ENCODE peak calls at places on chromosomes 2 and 18, in four cellular contexts. F, L, H and S are unnamed samples. For H3K4me1 and H3K27me3, the result is how much of the 10 kb centered on the place peaks cover.

GRCh38 chr2:239597216-239597615 is 196.4 kb upstream of the HDAC4 start:
- DNase-seq in F (no peak), H (no peak), L (no peak), S (no peak)

GRCh38 chr2:128635361-128635900 is 316.8 kb upstream of the HS6ST1 start:
- DNase-seq in F (no peak), L (no peak), H (no peak), S (no peak)

GRCh38 chr2:202104286-202104870 is 31.3 kb downstream of the KIAA2012 start:
- DNase-seq in L (peak), H (peak), F (peak), S (no peak)

GRCh38 chr2:44786818-44787214 is 154.7 kb upstream of the SIX3 start:
- DNase-seq in H (no peak), L (no peak), F (no peak), S (no peak)

GRCh38 chr2:39568561-39569006 is 97.1 kb upstream of the TMEM178A start:
- DNase-seq in F (no peak), H (no peak), L (peak), S (no peak)

GRCh38 chr18:39571511-39571910 is 2005.9 kb upstream of the CELF4 start:
- DNase-seq in F (no peak), L (peak), H (peak), S (no peak)

GRCh38 chr18:32366586-32367538 is 103.8 kb downstream of the GAREM1 start:
- DNase-seq in H (no peak), L (peak), F (no peak), S (no peak)

GRCh38 chr18:10518595-10519273 is 7.1 kb upstream of the NAPG start:
- DNase-seq in L (peak), H (peak), F (no peak), S (no peak)

GRCh38 chr2:96541326-96541725 is 4.8 kb downstream of the ARID5A start:
- DNase-seq in L (no peak), H (no peak), F (no peak), S (no peak)

GRCh38 chr18:62634991-62635630 is 80.2 kb upstream of the PHLPP1 start:
- DNase-seq in H (no peak), F (no peak), L (no peak), S (peak)

GRCh38 chr2:27356056-27356381 is 545 bp downstream of the GTF3C2 start:
- DNase-seq in F (no peak), H (peak), L (peak), S (no peak)

GRCh38 chr2:31282634-31283033 is 48.7 kb downstream of the EHD3 start:
- DNase-seq in H (no peak), F (no peak), L (no peak), S (no peak)

GRCh38 chr18:31396796-31397195 is 20.2 kb downstream of the DSG4 start:
- DNase-seq in L (no peak), H (no peak), F (no peak), S (no peak)

GRCh38 chr2:44930274-44930826 is 11.2 kb upstream of the SIX3 start:
- DNase-seq in L (no peak), F (no peak), H (no peak), S (no peak)

GRCh38 chr18:36630917-36631316 is 197.9 kb downstream of the TPGS2 start:
- DNase-seq in L (no peak), F (no peak), H (no peak), S (no peak)

GRCh38 chr18:8455661-8456614 is 153.3 kb upstream of the RAB12 start:
- DNase-seq in L (no peak), H (no peak), F (no peak), S (no peak)

GRCh38 chr18:22473366-22473765 is 55.7 kb upstream of the CTAGE1 start:
- DNase-seq in L (no peak), H (no peak), F (no peak), S (no peak)

GRCh38 chr2:85185431-85185940 is 52.3 kb downstream of the TCF7L1 start:
- DNase-seq in F (no peak), H (no peak), L (no peak), S (no peak)

GRCh38 chr2:177064417-177064816 is 148.2 kb upstream of the HNRNPA3 start:
- DNase-seq in H (no peak), L (no peak), F (no peak), S (no peak)

GRCh38 chr2:10400978-10401951 is 46.9 kb downstream of the ODC1 start:
- DNase-seq in H (no peak), L (no peak), F (no peak), S (no peak)

GRCh38 chr2:10400002-10400401 is 48.1 kb downstream of the ODC1 start:
- DNase-seq in F (no peak), H (no peak), L (no peak), S (no peak)

GRCh38 chr2:10399358-10399757 is 48.8 kb downstream of the ODC1 start:
- DNase-seq in F (no peak), L (no peak), H (no peak), S (no peak)

GRCh38 chr2:10398496-10398895 is 49.6 kb downstream of the ODC1 start:
- DNase-seq in F (no peak), H (no peak), L (no peak), S (no peak)

DNA sequence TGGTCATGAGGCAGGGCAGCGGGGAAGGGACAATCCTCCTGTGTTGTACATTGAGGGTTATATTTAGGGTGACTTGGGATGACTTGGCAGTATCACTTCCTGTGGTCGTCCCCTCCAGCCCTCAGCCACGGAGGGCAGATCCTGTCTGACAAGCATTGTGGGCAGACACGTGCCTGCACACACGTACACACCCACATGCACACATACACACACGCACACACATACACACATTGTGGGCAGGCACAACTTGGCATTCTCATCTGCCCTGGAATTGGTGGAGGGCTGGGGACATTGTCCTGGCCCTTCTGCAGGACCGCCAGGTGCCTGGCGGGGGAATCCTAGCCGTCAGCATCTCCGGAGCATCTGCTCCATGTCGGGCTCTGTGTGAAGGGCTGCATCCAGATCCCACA is 47.6 kb downstream of the ODC1 start:
- DNase-seq in L (no peak), F (no peak), H (no peak), S (no peak)
- H3K4me1 ChIP-seq in L (under half), F (under half), H (under half), S (under half)

GRCh38 chr2:151632993-151633592 is 101.2 kb downstream of the NEB start:
- DNase-seq in F (peak), H (peak), L (peak), S (no peak)
- TF ChIP-seq CTCF in F (peak), H (peak), L (no peak), S (peak)

DNA sequence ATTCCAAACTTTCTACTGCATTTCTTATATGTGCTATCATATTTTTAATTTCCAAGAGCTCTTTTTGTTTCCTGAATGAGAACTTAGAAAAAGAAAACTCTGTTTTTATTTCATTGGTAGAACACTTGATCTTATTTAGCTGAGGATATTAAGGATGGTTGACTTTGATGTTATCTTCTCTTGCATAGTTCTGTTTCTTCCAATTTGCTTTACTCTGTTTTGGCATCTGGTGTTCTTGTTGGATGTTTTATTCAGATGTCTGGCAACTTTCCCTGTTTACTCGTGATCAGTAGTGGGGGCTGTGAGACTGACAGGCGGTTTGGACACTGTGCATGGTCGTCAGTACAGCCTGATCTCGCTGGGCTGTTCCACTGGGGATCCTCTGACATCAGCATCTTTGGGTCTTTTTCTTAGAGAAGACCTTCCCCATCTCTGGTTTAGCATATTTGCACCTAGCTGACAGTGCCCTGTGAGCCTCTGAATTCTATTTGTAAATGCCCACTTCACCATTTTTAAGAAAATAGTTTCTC is 100.1 kb downstream of the TSN start:
- DNase-seq in F (no peak), H (no peak), L (no peak), S (no peak)
- H3K27me3 ChIP-seq in F (under half), H (under half), L (under half), S (under half)

DNA sequence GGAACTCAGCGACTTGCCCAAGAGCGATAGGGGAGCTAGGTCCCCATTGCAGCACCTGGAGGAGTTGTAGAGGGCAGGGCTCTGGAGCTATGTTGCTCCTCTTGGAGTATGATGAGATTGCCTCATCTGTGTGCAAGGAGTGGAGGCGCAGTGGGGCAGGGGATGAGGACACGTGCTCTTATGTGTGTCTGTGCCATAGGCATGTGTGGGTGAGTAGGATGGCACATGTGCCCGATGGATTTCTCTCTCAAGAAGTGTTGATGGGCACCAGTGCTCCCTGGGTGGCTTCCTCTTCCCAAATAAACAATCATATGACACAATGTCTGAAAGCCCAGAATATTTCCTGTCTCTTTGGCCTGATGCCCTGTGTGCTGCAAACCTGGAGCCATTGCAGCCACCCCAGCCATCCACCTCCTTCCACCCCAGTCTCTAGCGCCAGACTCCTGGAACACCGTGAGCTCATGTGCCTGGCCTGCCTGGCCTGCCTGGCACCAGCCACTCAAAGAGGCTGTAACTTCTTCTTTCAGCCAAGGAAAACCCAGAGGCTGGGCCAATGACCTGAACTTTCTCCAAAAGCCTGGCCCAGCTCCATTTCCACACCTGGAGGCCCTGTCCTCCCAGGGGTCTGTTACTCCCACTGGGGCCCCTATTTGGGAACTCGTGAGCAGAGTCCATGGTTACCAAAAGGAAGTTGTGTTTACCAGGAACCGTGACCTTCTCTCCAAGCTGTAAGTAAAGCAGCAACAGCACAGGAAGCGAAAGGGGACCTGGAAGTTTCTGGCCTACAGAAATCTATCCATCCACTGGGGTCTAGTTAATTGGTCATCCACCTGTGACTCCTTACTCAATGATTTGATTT is 9.5 kb upstream of the ZBTB7C start:
- DNase-seq in L (no peak), F (no peak), H (no peak), S (no peak)
- H3K4me1 ChIP-seq in L (under half), F (under half), H (under half), S (under half)

GRCh38 chr2:65297544-65297943 is 69.9 kb downstream of the ACTR2 start:
- DNase-seq in L (no peak), F (no peak), H (no peak), S (no peak)

GRCh38 chr2:65298089-65298488 is 70.5 kb downstream of the ACTR2 start:
- DNase-seq in F (no peak), L (no peak), H (no peak), S (no peak)

GRCh38 chr2:65300134-65300771 is 72.6 kb downstream of the ACTR2 start:
- DNase-seq in F (no peak), H (no peak), L (peak), S (no peak)

GRCh38 chr2:65299246-65299645 is 71.6 kb downstream of the ACTR2 start:
- DNase-seq in L (peak), F (no peak), H (peak), S (no peak)

DNA sequence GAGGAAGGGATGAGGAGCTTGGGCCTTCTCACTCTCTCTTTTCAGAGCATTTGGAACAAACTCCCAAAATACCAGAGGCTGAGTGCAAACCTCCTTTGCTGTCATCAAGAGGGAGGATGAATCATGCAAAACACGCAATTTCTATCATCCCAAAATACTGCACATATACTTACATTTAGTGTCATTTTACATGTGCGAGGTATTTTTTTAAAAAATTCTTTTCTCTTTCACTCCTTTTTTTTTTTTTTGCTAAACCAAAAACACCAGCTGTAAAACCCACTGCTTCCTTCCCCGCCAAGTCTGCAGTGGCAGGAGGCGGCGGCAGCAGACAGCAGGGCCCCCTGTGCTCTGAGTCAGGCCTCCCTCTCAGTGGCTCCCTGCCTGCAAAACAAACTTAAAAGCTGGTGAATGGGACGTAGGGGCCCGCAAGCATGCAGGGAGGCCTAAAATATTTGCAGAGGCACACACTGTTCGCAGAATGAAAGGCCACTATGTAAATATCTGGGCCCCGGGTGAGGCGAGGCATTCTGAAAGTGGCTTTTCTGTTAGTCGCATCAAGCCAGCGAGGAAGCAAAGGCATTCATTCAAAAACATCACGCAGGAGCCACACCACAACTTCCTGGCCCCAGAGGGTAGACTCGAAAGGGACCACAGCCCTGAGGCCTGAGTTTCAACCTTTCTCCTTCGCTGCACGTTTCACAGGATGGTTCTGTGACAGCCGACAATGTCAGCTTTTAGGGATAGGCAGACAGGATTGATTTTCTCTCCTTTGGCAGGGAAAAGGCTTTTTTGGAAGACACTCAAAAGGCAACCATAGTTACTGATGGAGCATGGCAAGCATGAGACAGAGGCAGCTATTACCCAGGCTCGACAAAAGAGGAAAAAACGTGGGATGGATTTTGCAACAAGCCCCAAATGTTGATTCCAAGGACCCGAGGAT is 73.4 kb downstream of the ACTR2 start:
- DNase-seq in F (no peak), L (peak), H (no peak), S (no peak)
- TF ChIP-seq CTCF in F (no peak), L (no peak), H (no peak), S (no peak)